ENCODE peak calls at places on chromosomes 12 and 14, in ten cellular contexts. K is dorsolateral prefrontal cortex; C is heart right ventricle; F is NCI-H2081; R is GM10248; Q is activated CD4-positive, alpha-beta T cell treated with anti-CD3 and anti-CD28 coated beads, Interleukin-2, amount 50 U/mL, for 48 hours; H is stimulated activated CD8-positive, alpha-beta memory T cell treated with anti-CD3 and anti-CD28 coated beads, Interleukin-4, amount 100 ng/mL, for 1 hour; N is naive thymus-derived CD4-positive, alpha-beta T cell; L is Peyer's patch; G is stimulated activated CD4-positive, alpha-beta T cell treated with anti-CD3 and anti-CD28 coated beads, Interleukin-4, amount 100 ng/mL, for 1 hour. T is an unnamed sample.

GRCh38 chr12:46089414-46090162 is 99.2 kb upstream of the SCAF11 start:
- DNase-seq in K (no peak), C (no peak), F (no peak), R (no peak), Q (no peak), H (no peak), N (no peak), L (no peak), G (no peak), T (no peak)

GRCh38 chr12:88334271-88334670 is 192.2 kb downstream of the TMTC3 start:
- DNase-seq in K (no peak), C (no peak), F (no peak), R (no peak), Q (no peak), H (no peak), N (no peak), L (no peak), G (no peak), T (no peak)

GRCh38 chr12:103269962-103270361 is 225.8 kb downstream of the C12orf42 start:
- DNase-seq in K (no peak), C (no peak), F (no peak), R (no peak), Q (no peak), H (no peak), N (no peak), L (no peak), G (no peak), T (no peak)

GRCh38 chr14:106879241-106879640 is 1352.9 kb downstream of the TMEM121 start:
- DNase-seq in K (no peak), C (no peak), F (no peak), R (peak), Q (peak), H (no peak), N (no peak), L (no peak), G (peak), T (no peak)

GRCh38 chr12:84994436-84994835 is 41.6 kb downstream of the TSPAN19 start:
- DNase-seq in K (no peak), C (no peak), F (no peak), R (no peak), Q (no peak), H (no peak), N (no peak), L (no peak), G (no peak), T (no peak)

GRCh38 chr14:69056389-69056788 is 77.3 kb upstream of the ACTN1 start:
- DNase-seq in K (no peak), C (no peak), F (no peak), R (no peak), Q (no peak), H (no peak), N (peak), L (no peak), G (no peak), T (no peak)

GRCh38 chr14:91714805-91715204 is 17.1 kb downstream of the CATSPERB start:
- DNase-seq in K (no peak), C (no peak), F (no peak), R (no peak), Q (peak), H (peak), N (peak), L (no peak), G (peak), T (no peak)

GRCh38 chr14:53715390-53715730 is 241.3 kb downstream of the BMP4 start:
- DNase-seq in K (no peak), C (no peak), F (no peak), R (no peak), Q (no peak), H (no peak), N (no peak), L (no peak), G (no peak), T (no peak)

GRCh38 chr12:116456683-116457082 is 102.5 kb upstream of the MAP1LC3B2 start:
- DNase-seq in K (no peak), C (no peak), F (no peak), R (no peak), Q (no peak), H (no peak), N (no peak), L (no peak), G (no peak), T (peak)

GRCh38 chr14:75158843-75159614 is 17.4 kb downstream of the TMED10 start:
- DNase-seq in K (no peak), C (no peak), F (no peak), R (no peak), Q (no peak), H (no peak), N (no peak), L (no peak), G (no peak), T (no peak)

GRCh38 chr12:32344047-32344446 is 55.3 kb upstream of the FGD4 start:
- DNase-seq in K (no peak), C (no peak), F (no peak), R (no peak), Q (no peak), H (no peak), N (no peak), L (no peak), G (no peak), T (no peak)

GRCh38 chr12:18074001-18074400 is 16.0 kb downstream of the RERGL start:
- DNase-seq in K (no peak), C (no peak), F (peak), R (no peak), Q (no peak), H (no peak), N (no peak), L (no peak), G (no peak), T (no peak)

GRCh38 chr12:52519826-52520662 is at the start of gene KRT5:
- DNase-seq in K (no peak), C (no peak), F (no peak), R (no peak), Q (no peak), H (no peak), N (no peak), L (no peak), G (no peak), T (no peak)

GRCh38 chr14:52701223-52701622 is 5.8 kb upstream of the PSMC6 start:
- DNase-seq in K (no peak), C (no peak), F (no peak), R (no peak), Q (no peak), H (no peak), N (no peak), L (no peak), G (no peak), T (no peak)

GRCh38 chr14:59417301-59417700 is 47.9 kb downstream of the GPR135 start:
- DNase-seq in K (no peak), C (no peak), F (no peak), R (no peak), Q (no peak), H (no peak), N (no peak), L (no peak), G (no peak), T (no peak)

GRCh38 chr14:99273724-99274345 is 1.8 kb upstream of the BCL11B start:
- DNase-seq in K (no peak), C (no peak), F (no peak), R (no peak), Q (peak), H (no peak), N (no peak), L (peak), G (no peak), T (no peak)

GRCh38 chr12:6952860-6953416 is 1.8 kb downstream of the PTPN6 start:
- DNase-seq in K (no peak), C (no peak), F (no peak), R (no peak), Q (no peak), H (no peak), N (no peak), L (no peak), G (no peak), T (no peak)